ENCODE peak calls at places on chromosomes 5 and 9, in nine cellular contexts. I, N, D, S, M, B, W, P and R are unnamed samples.

GRCh38 chr5:56616454-56617160 is 198.7 kb upstream of the MAP3K1 start:
- DNase-seq in S (no peak), D (no peak), I (no peak), M (no peak), P (no peak), N (no peak), B (no peak), W (no peak), R (no peak)

GRCh38 chr9:121326130-121326838 is 43.8 kb downstream of the STOM start:
- DNase-seq in S (peak), M (no peak), N (peak), W (no peak), B (peak), D (peak), I (no peak), P (no peak), R (no peak)

GRCh38 chr9:92328225-92328624 is 2.5 kb downstream of the CENPP start:
- DNase-seq in M (no peak), D (no peak), N (peak), W (no peak), P (no peak), I (no peak), B (peak), S (peak), R (no peak)

GRCh38 chr5:126744842-126745241 is 32.1 kb upstream of the LMNB1 start:
- DNase-seq in B (no peak), P (no peak), N (no peak), I (no peak), S (no peak), W (no peak), M (no peak), D (no peak), R (no peak)

GRCh38 chr5:109177227-109177626 is 232.5 kb downstream of the PJA2 start:
- DNase-seq in P (no peak), B (no peak), I (no peak), S (no peak), M (no peak), D (no peak), N (peak), W (no peak), R (no peak)

GRCh38 chr9:133273098-133273497 is 1.9 kb downstream of the ABO start:
- DNase-seq in W (no peak), N (no peak), P (no peak), M (no peak), S (no peak), I (no peak), D (no peak), B (no peak), R (no peak)

GRCh38 chr9:137458194-137459146 is 664 bp downstream of the NSMF start:
- DNase-seq in W (no peak), N (peak), I (no peak), S (no peak), B (peak), P (no peak), D (peak), M (no peak), R (peak)

GRCh38 chr5:115947260-115947659 is 15.0 kb upstream of the LVRN start:
- DNase-seq in M (no peak), W (no peak), D (no peak), I (no peak), N (no peak), P (no peak), S (peak), B (no peak), R (no peak)

GRCh38 chr9:89036383-89036782 is 45.1 kb downstream of the S1PR3 start:
- DNase-seq in S (no peak), P (no peak), W (no peak), B (no peak), M (no peak), D (no peak), I (no peak), N (no peak), R (no peak)

GRCh38 chr5:146564036-146564762 is 48.2 kb upstream of the GPR151 start:
- DNase-seq in I (no peak), M (no peak), P (no peak), N (no peak), B (no peak), W (no peak), S (no peak), D (no peak), R (no peak)

GRCh38 chr5:159549046-159549445 is 218.8 kb upstream of the IL12B start:
- DNase-seq in N (no peak), S (no peak), P (no peak), I (no peak), M (no peak), B (no peak), W (no peak), D (no peak), R (no peak)

GRCh38 chr9:129567842-129568559 is 52.9 kb downstream of the C9orf50 start:
- DNase-seq in N (peak), I (no peak), S (peak), M (no peak), W (no peak), D (peak), P (no peak), B (peak), R (no peak)

GRCh38 chr9:36276840-36277239 is 18.6 kb upstream of the GNE start:
- DNase-seq in I (no peak), N (peak), M (no peak), D (no peak), P (no peak), S (peak), W (no peak), B (peak), R (no peak)

GRCh38 chr5:59799668-59800374 is 93.7 kb downstream of the PDE4D start:
- DNase-seq in W (no peak), B (peak), S (peak), I (peak), M (no peak), P (peak), D (no peak), N (peak), R (no peak)

GRCh38 chr5:102532126-102532525 is 33.3 kb upstream of the SLCO6A1 start:
- DNase-seq in N (no peak), M (no peak), W (no peak), S (no peak), B (peak), P (no peak), D (no peak), I (no peak), R (no peak)

GRCh38 chr5:93677344-93678021 is 63.9 kb downstream of the POU5F2 start:
- DNase-seq in P (no peak), B (peak), N (peak), D (no peak), M (no peak), W (no peak), S (peak), I (peak), R (no peak)

GRCh38 chr9:91195372-91196012 is 166.2 kb downstream of the AUH start:
- DNase-seq in W (no peak), N (no peak), M (no peak), D (no peak), I (no peak), B (no peak), S (no peak), P (no peak), R (no peak)

GRCh38 chr9:122367065-122367464 is 3.8 kb upstream of the PTGS1 start:
- DNase-seq in S (no peak), P (no peak), I (no peak), M (no peak), D (no peak), N (no peak), B (no peak), W (no peak), R (no peak)

GRCh38 chr5:119070578-119070827 is 384 bp upstream of the DMXL1 start:
- DNase-seq in N (no peak), B (no peak), M (peak), S (no peak), W (no peak), I (no peak), P (no peak), D (no peak), R (no peak)

GRCh38 chr5:663436-664342 is 29.5 kb downstream of the TPPP start:
- DNase-seq in S (no peak), B (no peak), M (no peak), N (no peak), I (no peak), W (no peak), P (no peak), D (no peak), R (no peak)

GRCh38 chr9:134066546-134066922 is 1.3 kb downstream of the BRD3 start:
- DNase-seq in B (no peak), N (peak), D (no peak), W (no peak), M (no peak), S (peak), I (no peak), P (no peak), R (no peak)

GRCh38 chr9:14079440-14079839 is 234.5 kb downstream of the NFIB start:
- DNase-seq in D (no peak), N (no peak), S (no peak), I (no peak), B (no peak), W (no peak), M (no peak), P (no peak), R (no peak)

GRCh38 chr5:179863449-179864085 is 5.0 kb upstream of the MRNIP start:
- DNase-seq in M (no peak), S (no peak), I (no peak), W (no peak), N (no peak), B (no peak), D (no peak), P (no peak), R (no peak)

GRCh38 chr5:111598996-111599395 is 86.7 kb upstream of the STARD4 start:
- DNase-seq in B (no peak), I (no peak), D (no peak), P (no peak), M (no peak), N (no peak), S (no peak), W (no peak), R (no peak)

GRCh38 chr9:78563269-78563668 is 266.3 kb downstream of the PSAT1 start:
- DNase-seq in N (no peak), P (no peak), D (no peak), I (no peak), M (no peak), S (no peak), B (no peak), W (no peak), R (no peak)

GRCh38 chr9:121399883-121400607 is 30.0 kb upstream of the STOM start:
- DNase-seq in B (peak), S (peak), D (no peak), M (peak), N (peak), W (no peak), I (peak), P (no peak), R (no peak)

GRCh38 chr9:136474974-136475865 is 7.6 kb downstream of the SEC16A start:
- DNase-seq in D (no peak), P (no peak), N (no peak), I (no peak), S (no peak), B (no peak), W (no peak), M (no peak), R (no peak)

GRCh38 chr5:133906303-133906702 is 62.1 kb downstream of the C5orf15 start:
- DNase-seq in P (no peak), I (no peak), B (no peak), D (no peak), M (no peak), N (no peak), S (no peak), W (no peak), R (no peak)